ENCODE peak calls at places on chromosomes 4 and X, in five cellular contexts. One of them, this sample, is unnamed.

GRCh38 chr4:14193601-14194000 is 566.1 kb upstream of the BOD1L1 start:
- DNase-seq in smooth muscle cell of the brain vasculature: no peak
- DNase-seq in iris pigment epithelial cell: peak
- DNase-seq in HFF-Myc: no peak
- DNase-seq in mucosa of descending colon: no peak
- DNase-seq in this sample: no peak

GRCh38 chr4:153153339-153153851 is 50.8 kb upstream of the TRIM2 start:
- DNase-seq in smooth muscle cell of the brain vasculature: no peak
- DNase-seq in iris pigment epithelial cell: peak
- DNase-seq in HFF-Myc: no peak
- DNase-seq in mucosa of descending colon: peak
- DNase-seq in this sample: peak

GRCh38 chr4:89788243-89789072 is 48.5 kb downstream of the SNCA start:
- DNase-seq in smooth muscle cell of the brain vasculature: no peak
- DNase-seq in iris pigment epithelial cell: peak
- DNase-seq in HFF-Myc: no peak
- DNase-seq in mucosa of descending colon: no peak
- DNase-seq in this sample: no peak

GRCh38 chrX:119685225-119686066 is 7.5 kb downstream of the SEPTIN6 start:
- DNase-seq in smooth muscle cell of the brain vasculature: no peak
- DNase-seq in iris pigment epithelial cell: no peak
- DNase-seq in HFF-Myc: no peak
- DNase-seq in mucosa of descending colon: no peak
- DNase-seq in this sample: peak

GRCh38 chr4:5884804-5885203 is 8.1 kb downstream of the CRMP1 start:
- DNase-seq in smooth muscle cell of the brain vasculature: no peak
- DNase-seq in iris pigment epithelial cell: no peak
- DNase-seq in HFF-Myc: no peak
- DNase-seq in mucosa of descending colon: no peak
- DNase-seq in this sample: no peak

GRCh38 chr4:61580721-61581377 is 380.7 kb downstream of the ADGRL3 start:
- DNase-seq in smooth muscle cell of the brain vasculature: no peak
- DNase-seq in iris pigment epithelial cell: peak
- DNase-seq in HFF-Myc: no peak
- DNase-seq in mucosa of descending colon: no peak
- DNase-seq in this sample: no peak

GRCh38 chr4:15938182-15938581 is 358 bp downstream of the FGFBP1 start:
- DNase-seq in smooth muscle cell of the brain vasculature: no peak
- DNase-seq in iris pigment epithelial cell: no peak
- DNase-seq in HFF-Myc: no peak
- DNase-seq in mucosa of descending colon: peak
- DNase-seq in this sample: no peak

GRCh38 chr4:120084327-120084726 is 17.7 kb upstream of the MAD2L1 start:
- DNase-seq in smooth muscle cell of the brain vasculature: no peak
- DNase-seq in iris pigment epithelial cell: peak
- DNase-seq in HFF-Myc: no peak
- DNase-seq in mucosa of descending colon: no peak
- DNase-seq in this sample: no peak

GRCh38 chrX:1491851-1492349 is 39.2 kb upstream of the ASMTL start:
- DNase-seq in smooth muscle cell of the brain vasculature: no peak
- DNase-seq in iris pigment epithelial cell: no peak
- DNase-seq in HFF-Myc: no peak
- DNase-seq in mucosa of descending colon: no peak
- DNase-seq in this sample: peak

GRCh38 chr4:21888195-21888976 is 60.2 kb downstream of the KCNIP4 start:
- DNase-seq in smooth muscle cell of the brain vasculature: no peak
- DNase-seq in iris pigment epithelial cell: peak
- DNase-seq in HFF-Myc: peak
- DNase-seq in mucosa of descending colon: no peak
- DNase-seq in this sample: no peak

GRCh38 chrX:15173411-15173810 is 96.5 kb downstream of the ASB9 start:
- DNase-seq in smooth muscle cell of the brain vasculature: no peak
- DNase-seq in iris pigment epithelial cell: no peak
- DNase-seq in HFF-Myc: no peak
- DNase-seq in mucosa of descending colon: no peak
- DNase-seq in this sample: no peak

GRCh38 chr4:166239354-166239753 is 366.3 kb downstream of the TLL1 start:
- DNase-seq in smooth muscle cell of the brain vasculature: no peak
- DNase-seq in iris pigment epithelial cell: no peak
- DNase-seq in HFF-Myc: no peak
- DNase-seq in mucosa of descending colon: no peak
- DNase-seq in this sample: no peak

GRCh38 chrX:48957477-48957826 is at the start of gene OTUD5:
- DNase-seq in smooth muscle cell of the brain vasculature: no peak
- DNase-seq in iris pigment epithelial cell: peak
- DNase-seq in HFF-Myc: no peak
- DNase-seq in mucosa of descending colon: peak
- DNase-seq in this sample: peak

GRCh38 chr4:77600521-77601451 is 4.8 kb upstream of the CXCL13 start:
- DNase-seq in smooth muscle cell of the brain vasculature: no peak
- DNase-seq in iris pigment epithelial cell: peak
- DNase-seq in HFF-Myc: no peak
- DNase-seq in mucosa of descending colon: no peak
- DNase-seq in this sample: peak

GRCh38 chr4:188262464-188262863 is 123.2 kb downstream of the TRIML1 start:
- DNase-seq in smooth muscle cell of the brain vasculature: peak
- DNase-seq in iris pigment epithelial cell: peak
- DNase-seq in HFF-Myc: no peak
- DNase-seq in mucosa of descending colon: no peak
- DNase-seq in this sample: no peak

GRCh38 chrX:11666180-11666579 is 460 bp upstream of the ARHGAP6 start:
- DNase-seq in smooth muscle cell of the brain vasculature: no peak
- DNase-seq in iris pigment epithelial cell: no peak
- DNase-seq in HFF-Myc: no peak
- DNase-seq in mucosa of descending colon: no peak
- DNase-seq in this sample: no peak

GRCh38 chr4:113368056-113368455 is 318.6 kb downstream of the ANK2 start:
- DNase-seq in smooth muscle cell of the brain vasculature: no peak
- DNase-seq in iris pigment epithelial cell: peak
- DNase-seq in HFF-Myc: peak
- DNase-seq in mucosa of descending colon: no peak
- DNase-seq in this sample: no peak

GRCh38 chr4:122616910-122617596 is 3.8 kb downstream of the IL21 start:
- DNase-seq in smooth muscle cell of the brain vasculature: no peak
- DNase-seq in iris pigment epithelial cell: no peak
- DNase-seq in HFF-Myc: no peak
- DNase-seq in mucosa of descending colon: no peak
- DNase-seq in this sample: no peak

GRCh38 chr4:13246107-13246506 is 238.0 kb downstream of the RAB28 start:
- DNase-seq in smooth muscle cell of the brain vasculature: no peak
- DNase-seq in iris pigment epithelial cell: no peak
- DNase-seq in HFF-Myc: no peak
- DNase-seq in mucosa of descending colon: no peak
- DNase-seq in this sample: no peak

GRCh38 chrX:275967-276587 is 5.1 kb upstream of the PLCXD1 start:
- DNase-seq in smooth muscle cell of the brain vasculature: no peak
- DNase-seq in iris pigment epithelial cell: no peak
- DNase-seq in HFF-Myc: no peak
- DNase-seq in mucosa of descending colon: peak
- DNase-seq in this sample: no peak

GRCh38 chrX:13250831-13251612 is 68.8 kb downstream of the ATXN3L start:
- DNase-seq in smooth muscle cell of the brain vasculature: peak
- DNase-seq in iris pigment epithelial cell: peak
- DNase-seq in HFF-Myc: peak
- DNase-seq in mucosa of descending colon: no peak
- DNase-seq in this sample: no peak

GRCh38 chr4:160142579-160142978 is 1039.7 kb downstream of the RAPGEF2 start:
- DNase-seq in smooth muscle cell of the brain vasculature: no peak
- DNase-seq in iris pigment epithelial cell: no peak
- DNase-seq in HFF-Myc: no peak
- DNase-seq in mucosa of descending colon: no peak
- DNase-seq in this sample: no peak

GRCh38 chr4:139764686-139765085 is 99.1 kb downstream of the MGST2 start:
- DNase-seq in smooth muscle cell of the brain vasculature: no peak
- DNase-seq in iris pigment epithelial cell: no peak
- DNase-seq in HFF-Myc: no peak
- DNase-seq in mucosa of descending colon: no peak
- DNase-seq in this sample: no peak